ENCODE peak calls at places on chromosomes 4 and X, in four cellular contexts. M is H1, D is K562, N is HepG2. E is an unnamed sample.

GRCh38 chrX:110241816-110242215 is 76.1 kb downstream of the AMMECR1 start:
- DNase-seq in M (no peak), D (no peak), N (no peak), E (no peak)

GRCh38 chrX:103155201-103155600 is 59.7 kb upstream of the BEX4 start:
- DNase-seq in M (no peak), D (no peak), N (no peak), E (no peak)

GRCh38 chrX:91108761-91109160 is 325.9 kb upstream of the PABPC5 start:
- DNase-seq in N (peak; percentile 85), M (no peak), D (no peak), E (no peak)

GRCh38 chr4:133146574-133147198 is 2.4 kb upstream of the PCDH10 start:
- DNase-seq in D (no peak), N (peak; percentile 15), M (peak; percentile 86), E (no peak)

GRCh38 chrX:109783712-109784109 is 50.7 kb upstream of the ACSL4 start:
- DNase-seq in D (no peak), N (peak; percentile 38), M (no peak), E (no peak)

GRCh38 chrX:151515233-151515632 is 48.2 kb upstream of the PASD1 start:
- DNase-seq in M (no peak), D (peak; percentile 33), N (no peak), E (no peak)

GRCh38 chr4:81620442-81620841 is 148.7 kb upstream of the RASGEF1B start:
- DNase-seq in N (no peak), M (no peak), D (no peak), E (no peak)

GRCh38 chrX:40172169-40172979 is 74.6 kb upstream of the BCOR start:
- DNase-seq in N (no peak), D (peak; percentile 90), M (peak; percentile 50), E (no peak)

GRCh38 chr4:150699599-150699998 is 117.6 kb downstream of the MAB21L2 start:
- DNase-seq in D (no peak), N (no peak), M (no peak), E (no peak)

GRCh38 chr4:174349156-174349555 is 65.4 kb downstream of the CEP44 start:
- DNase-seq in N (no peak), M (no peak), D (no peak), E (no peak)

GRCh38 chr4:53137468-53137867 is 228.4 kb downstream of the SCFD2 start:
- DNase-seq in D (no peak), N (no peak), M (no peak), E (no peak)
- TF ChIP-seq RNF2 in D (no peak), N (no peak), M (no peak), E (no peak)

DNA sequence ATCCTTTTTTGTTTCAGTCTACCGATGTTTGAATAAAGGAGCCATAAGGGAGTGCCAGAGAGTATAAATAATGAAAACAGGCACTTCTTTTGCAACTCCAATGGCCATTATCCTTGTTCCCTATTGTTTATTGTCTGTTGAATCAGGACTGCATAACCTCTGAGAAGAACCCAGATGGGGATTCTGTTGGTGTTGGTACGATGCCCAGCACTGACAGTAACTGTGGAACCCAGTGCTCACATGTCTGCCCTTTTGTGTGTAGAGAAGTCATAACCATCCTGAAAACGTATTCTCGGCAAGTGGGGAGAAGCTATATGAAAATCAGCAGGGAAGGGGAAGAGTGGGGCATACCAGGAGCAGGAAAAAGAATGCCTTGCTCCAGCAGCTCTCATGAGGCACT is 195.1 kb upstream of the EDNRA start:
- DNase-seq in M (no peak), D (no peak), N (no peak), E (no peak)
- TF ChIP-seq RNF2 in M (no peak), D (no peak), N (no peak), E (no peak)

DNA sequence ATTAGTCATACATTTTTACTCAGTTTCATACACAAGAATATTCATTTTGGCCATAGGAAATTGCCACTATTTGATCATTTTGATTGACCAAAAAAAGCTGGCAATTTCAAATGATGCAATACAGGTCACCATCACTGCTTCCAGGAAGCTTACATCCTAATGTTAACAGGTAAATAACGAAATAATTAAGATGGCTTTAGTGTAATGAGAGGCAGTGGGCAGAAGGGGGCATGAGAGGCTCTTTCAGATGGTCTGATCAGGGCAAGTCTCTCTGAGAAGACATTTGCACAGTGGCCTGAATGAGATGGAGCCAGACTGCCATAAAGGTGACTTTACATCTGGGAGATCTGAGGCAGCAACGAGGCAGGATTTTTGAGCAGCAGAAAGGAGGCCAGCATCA is 170.7 kb downstream of the SLIT2 start:
- DNase-seq in D (peak; percentile 18), M (peak; percentile 67), N (peak; percentile 25), E (no peak)
- TF ChIP-seq RNF2 in D (no peak), M (no peak), N (no peak), E (no peak)

GRCh38 chr4:87679449-87680169 is 29.5 kb downstream of the DMP1 start:
- DNase-seq in D (peak; percentile 42), M (peak; percentile 68), N (peak; percentile 48), E (peak; percentile 8)
- TF ChIP-seq RNF2 in D (no peak), M (no peak), N (no peak), E (no peak)

GRCh38 chrX:28099166-28099565 is 117.9 kb upstream of the DCAF8L1 start:
- DNase-seq in M (no peak), D (no peak), N (no peak), E (no peak)
- TF ChIP-seq RNF2 in M (no peak), D (no peak), N (no peak), E (no peak)

GRCh38 chr4:78167510-78167909 is 110.4 kb downstream of the FRAS1 start:
- DNase-seq in M (no peak), N (peak; percentile 54), D (no peak), E (no peak)
- TF ChIP-seq RNF2 in M (no peak), N (no peak), D (no peak), E (no peak)

GRCh38 chr4:83074086-83074704 is 39.2 kb downstream of the COPS4 start:
- DNase-seq in N (peak; percentile 75), D (peak; percentile 43), M (no peak), E (peak; percentile 32)
- TF ChIP-seq RNF2 in N (no peak), D (no peak), M (no peak), E (no peak)

GRCh38 chr4:4859010-4859798 is at the start of gene MSX1:
- DNase-seq in M (peak; percentile 92), D (peak; percentile 97), N (peak; percentile 81), E (peak; percentile 74)

GRCh38 chr4:4858527-4858926 is 938 bp upstream of the MSX1 start:
- DNase-seq in M (no peak), D (no peak), N (no peak), E (no peak)

GRCh38 chr4:4857001-4857808 is 2.3 kb upstream of the MSX1 start:
- DNase-seq in D (no peak), M (no peak), N (no peak), E (no peak)

GRCh38 chr4:4856071-4857000 is 3.1 kb upstream of the MSX1 start:
- DNase-seq in D (peak; percentile 32), N (no peak), M (peak; percentile 64), E (no peak)

DNA sequence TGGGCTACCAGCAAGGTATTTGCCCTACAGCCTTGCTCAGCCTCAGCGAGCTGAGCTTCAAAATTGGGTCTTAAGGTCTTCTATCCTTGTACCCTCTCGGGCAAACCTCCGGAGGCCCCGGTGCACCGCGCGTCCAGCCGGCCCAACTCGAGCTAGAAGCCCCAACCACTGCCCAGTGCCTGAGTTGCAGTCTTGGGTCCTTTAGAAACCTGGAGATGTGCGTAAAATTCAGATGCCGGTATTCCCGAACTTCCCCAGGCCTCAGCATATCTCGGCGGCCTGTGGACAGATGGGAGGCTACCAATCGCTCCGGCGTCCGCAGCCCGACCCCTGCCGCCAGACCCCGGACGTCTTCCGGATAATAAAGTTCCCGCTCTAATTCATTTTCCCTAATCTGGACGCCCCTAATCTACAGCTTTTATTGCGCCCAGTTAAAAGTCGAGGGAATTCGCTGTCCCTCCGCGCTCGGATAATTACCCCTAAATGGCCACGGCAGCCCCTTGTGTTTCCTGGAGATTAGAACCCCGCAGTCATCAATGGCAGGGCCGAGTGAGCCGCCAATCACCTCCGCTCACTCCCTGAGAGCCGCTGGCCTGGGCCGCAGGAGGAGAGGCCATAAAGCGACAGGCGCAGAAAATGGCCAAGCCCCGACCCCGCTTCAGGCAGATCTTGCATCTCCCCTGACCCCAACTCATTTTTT is 1.5 kb upstream of the MSX1 start:
- DNase-seq in M (no peak), N (no peak), D (no peak), E (no peak)
- TF ChIP-seq RNF2 in M (peak; percentile 36), N (no peak), D (no peak), E (no peak)

E was measured in A549.